ENCODE peak calls at places on chromosomes 2 and 18, in ten cellular contexts. One of them, this sample, is unnamed.

GRCh38 chr2:235599596-235600338 is 105.9 kb downstream of the AGAP1 start:
- DNase-seq in adrenal gland: no peak
- DNase-seq in sigmoid colon: no peak
- DNase-seq in K562: no peak
- DNase-seq in spleen: no peak
- DNase-seq in stomach: no peak
- DNase-seq in IMR-90: no peak
- DNase-seq in breast epithelium: no peak
- DNase-seq in A549: no peak
- DNase-seq in uterus: no peak
- DNase-seq in this sample: no peak

GRCh38 chr2:231717281-231718180 is 9.2 kb downstream of the PTMA start:
- DNase-seq in adrenal gland: peak; percentile 71
- DNase-seq in sigmoid colon: peak; percentile 61
- DNase-seq in K562: peak; percentile 44
- DNase-seq in spleen: no peak
- DNase-seq in stomach: no peak
- DNase-seq in IMR-90: peak; percentile 76
- DNase-seq in breast epithelium: no peak
- DNase-seq in A549: peak; percentile 75
- DNase-seq in uterus: no peak
- DNase-seq in this sample: no peak

GRCh38 chr2:190501702-190502407 is 32.7 kb downstream of the NEMP2 start:
- DNase-seq in adrenal gland: no peak
- DNase-seq in sigmoid colon: no peak
- DNase-seq in K562: no peak
- DNase-seq in spleen: no peak
- DNase-seq in stomach: no peak
- DNase-seq in IMR-90: peak; percentile 25
- DNase-seq in breast epithelium: no peak
- DNase-seq in A549: no peak
- DNase-seq in uterus: no peak
- DNase-seq in this sample: no peak

GRCh38 chr2:231003186-231003585 is 7.3 kb downstream of the SPATA3 start:
- DNase-seq in adrenal gland: no peak
- DNase-seq in sigmoid colon: no peak
- DNase-seq in K562: no peak
- DNase-seq in spleen: no peak
- DNase-seq in stomach: no peak
- DNase-seq in IMR-90: no peak
- DNase-seq in breast epithelium: no peak
- DNase-seq in A549: no peak
- DNase-seq in uterus: no peak
- DNase-seq in this sample: no peak

GRCh38 chr2:46983065-46983801 is 67.6 kb upstream of the MCFD2 start:
- DNase-seq in adrenal gland: no peak
- DNase-seq in sigmoid colon: no peak
- DNase-seq in K562: peak; percentile 41
- DNase-seq in spleen: peak; percentile 89
- DNase-seq in stomach: peak; percentile 33
- DNase-seq in IMR-90: peak; percentile 75
- DNase-seq in breast epithelium: no peak
- DNase-seq in A549: no peak
- DNase-seq in uterus: no peak
- DNase-seq in this sample: no peak

GRCh38 chr2:170929686-170930050 is 615 bp downstream of the GORASP2 start:
- DNase-seq in adrenal gland: peak; percentile 59
- DNase-seq in sigmoid colon: peak; percentile 71
- DNase-seq in K562: no peak
- DNase-seq in spleen: peak; percentile 93
- DNase-seq in stomach: peak; percentile 74
- DNase-seq in IMR-90: peak; percentile 26
- DNase-seq in breast epithelium: peak; percentile 43
- DNase-seq in A549: peak; percentile 49
- DNase-seq in uterus: peak; percentile 42
- DNase-seq in this sample: no peak

GRCh38 chr2:239220976-239221375 is 179.8 kb downstream of the HDAC4 start:
- DNase-seq in adrenal gland: peak; percentile 22
- DNase-seq in sigmoid colon: peak; percentile 64
- DNase-seq in K562: no peak
- DNase-seq in spleen: no peak
- DNase-seq in stomach: peak; percentile 13
- DNase-seq in IMR-90: no peak
- DNase-seq in breast epithelium: no peak
- DNase-seq in A549: no peak
- DNase-seq in uterus: peak; percentile 12
- DNase-seq in this sample: no peak

GRCh38 chr2:180983468-180984388 is 3.3 kb downstream of the UBE2E3 start:
- DNase-seq in adrenal gland: peak; percentile 14
- DNase-seq in sigmoid colon: no peak
- DNase-seq in K562: peak; percentile 25
- DNase-seq in spleen: no peak
- DNase-seq in stomach: no peak
- DNase-seq in IMR-90: peak; percentile 69
- DNase-seq in breast epithelium: no peak
- DNase-seq in A549: peak; percentile 60
- DNase-seq in uterus: no peak
- DNase-seq in this sample: no peak

DNA sequence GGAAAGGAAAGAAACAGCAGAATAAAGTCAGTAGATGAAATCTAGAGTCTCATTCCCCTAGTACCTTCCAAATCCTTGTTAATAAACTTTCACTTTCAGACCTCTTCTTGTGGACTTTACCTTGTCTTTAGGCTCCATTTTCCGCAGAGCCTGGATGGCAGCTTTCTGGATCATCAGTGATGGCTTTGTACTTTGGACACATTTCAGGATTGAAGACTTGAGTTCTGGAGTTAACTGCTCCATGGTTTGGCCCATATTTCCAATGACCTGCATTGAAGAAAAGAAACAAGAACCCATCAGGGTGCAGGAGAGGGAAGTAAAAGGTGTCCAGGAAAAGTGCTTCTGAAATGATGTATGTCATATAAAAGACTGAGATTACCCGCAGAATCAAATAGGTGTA is 14.4 kb downstream of the APOB start:
- DNase-seq in adrenal gland: no peak
- DNase-seq in sigmoid colon: no peak
- DNase-seq in K562: no peak
- DNase-seq in spleen: no peak
- DNase-seq in stomach: no peak
- DNase-seq in IMR-90: no peak
- DNase-seq in breast epithelium: no peak
- DNase-seq in A549: no peak
- DNase-seq in uterus: no peak
- DNase-seq in this sample: no peak
- TF ChIP-seq POLR2A in adrenal gland: no peak
- TF ChIP-seq POLR2A in sigmoid colon: no peak
- TF ChIP-seq POLR2A in K562: no peak
- TF ChIP-seq POLR2A in spleen: no peak
- TF ChIP-seq POLR2A in stomach: no peak
- TF ChIP-seq POLR2A in IMR-90: no peak
- TF ChIP-seq POLR2A in breast epithelium: no peak
- TF ChIP-seq POLR2A in A549: no peak
- TF ChIP-seq POLR2A in uterus: no peak
- TF ChIP-seq POLR2A in this sample: no peak

DNA sequence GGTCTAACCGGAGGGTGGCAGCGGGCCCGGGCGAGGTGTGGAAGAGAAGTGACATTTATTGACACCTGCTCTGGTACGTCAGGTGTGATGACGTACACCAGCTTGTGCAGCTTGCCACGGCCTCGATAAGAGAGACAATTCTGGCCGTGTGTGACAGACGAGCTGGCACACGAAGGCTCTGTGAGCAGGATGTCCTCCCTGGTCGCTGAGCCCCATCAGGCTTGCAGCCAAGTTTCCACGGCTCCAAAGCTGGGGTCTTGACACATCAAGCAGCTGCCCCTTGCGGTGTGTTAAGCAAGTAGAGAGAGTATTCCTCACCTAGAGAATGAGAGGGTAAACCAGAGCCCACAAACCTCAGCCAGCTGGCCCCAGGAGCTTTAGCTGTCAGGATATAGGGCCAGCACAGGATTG is 30.6 kb downstream of the TOGARAM2 start:
- DNase-seq in adrenal gland: peak; percentile 27
- DNase-seq in sigmoid colon: no peak
- DNase-seq in K562: no peak
- DNase-seq in spleen: peak; percentile 92
- DNase-seq in stomach: peak; percentile 76
- DNase-seq in IMR-90: no peak
- DNase-seq in breast epithelium: peak; percentile 45
- DNase-seq in A549: no peak
- DNase-seq in uterus: peak; percentile 22
- DNase-seq in this sample: no peak
- TF ChIP-seq POLR2A in adrenal gland: no peak
- TF ChIP-seq POLR2A in sigmoid colon: no peak
- TF ChIP-seq POLR2A in K562: no peak
- TF ChIP-seq POLR2A in spleen: no peak
- TF ChIP-seq POLR2A in stomach: no peak
- TF ChIP-seq POLR2A in IMR-90: no peak
- TF ChIP-seq POLR2A in breast epithelium: no peak
- TF ChIP-seq POLR2A in A549: no peak
- TF ChIP-seq POLR2A in uterus: no peak
- TF ChIP-seq POLR2A in this sample: no peak

GRCh38 chr18:48934400-48934707 is 16.4 kb downstream of the SMAD7 start:
- DNase-seq in adrenal gland: no peak
- DNase-seq in sigmoid colon: no peak
- DNase-seq in K562: no peak
- DNase-seq in spleen: no peak
- DNase-seq in stomach: no peak
- DNase-seq in IMR-90: no peak
- DNase-seq in breast epithelium: no peak
- DNase-seq in A549: no peak
- DNase-seq in uterus: no peak
- DNase-seq in this sample: no peak

GRCh38 chr18:48933578-48934399 is 17.0 kb downstream of the SMAD7 start:
- DNase-seq in adrenal gland: no peak
- DNase-seq in sigmoid colon: no peak
- DNase-seq in K562: peak; percentile 22
- DNase-seq in spleen: peak; percentile 82
- DNase-seq in stomach: peak; percentile 45
- DNase-seq in IMR-90: no peak
- DNase-seq in breast epithelium: no peak
- DNase-seq in A549: no peak
- DNase-seq in uterus: no peak
- DNase-seq in this sample: no peak

GRCh38 chr18:48931680-48932461 is 18.9 kb downstream of the SMAD7 start:
- DNase-seq in adrenal gland: no peak
- DNase-seq in sigmoid colon: no peak
- DNase-seq in K562: peak; percentile 34
- DNase-seq in spleen: no peak
- DNase-seq in stomach: no peak
- DNase-seq in IMR-90: no peak
- DNase-seq in breast epithelium: no peak
- DNase-seq in A549: no peak
- DNase-seq in uterus: no peak
- DNase-seq in this sample: no peak

GRCh38 chr18:48932462-48932818 is 18.3 kb downstream of the SMAD7 start:
- DNase-seq in adrenal gland: no peak
- DNase-seq in sigmoid colon: no peak
- DNase-seq in K562: no peak
- DNase-seq in spleen: no peak
- DNase-seq in stomach: no peak
- DNase-seq in IMR-90: no peak
- DNase-seq in breast epithelium: no peak
- DNase-seq in A549: no peak
- DNase-seq in uterus: no peak
- DNase-seq in this sample: no peak

DNA sequence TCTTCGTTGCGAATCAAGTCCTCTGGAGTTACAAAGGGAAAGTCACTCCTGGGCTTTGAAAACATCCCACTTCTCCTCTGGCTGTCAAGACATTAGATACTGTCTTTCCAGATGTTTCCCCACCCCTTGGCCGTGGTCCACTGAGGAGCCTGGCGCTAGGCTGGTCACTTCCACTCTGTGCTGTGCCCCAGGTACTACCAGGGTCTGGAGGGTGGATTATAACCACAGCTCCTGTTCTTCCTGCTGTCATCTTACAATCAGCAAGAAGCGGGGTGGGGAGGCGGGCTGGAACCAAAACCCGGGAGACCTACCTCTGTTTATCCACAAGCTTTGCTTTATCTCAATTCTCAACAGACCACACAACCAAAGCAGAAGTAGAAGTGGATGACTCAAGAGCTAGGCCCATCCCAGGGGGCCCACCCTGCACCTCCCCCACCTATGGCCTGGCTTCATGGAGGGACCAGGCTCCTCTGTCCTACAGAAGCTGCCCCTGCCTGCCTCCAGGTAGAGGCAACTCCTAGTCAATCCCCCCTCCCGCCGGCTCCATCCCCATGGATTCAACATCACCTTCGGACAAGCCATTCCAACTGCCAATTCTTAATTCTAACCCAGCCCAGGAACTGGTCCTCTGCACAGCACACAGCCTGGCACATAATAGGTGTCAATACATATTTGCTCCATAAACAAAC is 17.8 kb downstream of the SMAD7 start:
- DNase-seq in adrenal gland: no peak
- DNase-seq in sigmoid colon: no peak
- DNase-seq in K562: peak; percentile 54
- DNase-seq in spleen: no peak
- DNase-seq in stomach: no peak
- DNase-seq in IMR-90: no peak
- DNase-seq in breast epithelium: no peak
- DNase-seq in A549: no peak
- DNase-seq in uterus: no peak
- DNase-seq in this sample: no peak
- TF ChIP-seq POLR2A in adrenal gland: no peak
- TF ChIP-seq POLR2A in sigmoid colon: no peak
- TF ChIP-seq POLR2A in K562: no peak
- TF ChIP-seq POLR2A in spleen: no peak
- TF ChIP-seq POLR2A in stomach: no peak
- TF ChIP-seq POLR2A in IMR-90: no peak
- TF ChIP-seq POLR2A in breast epithelium: no peak
- TF ChIP-seq POLR2A in A549: no peak
- TF ChIP-seq POLR2A in uterus: no peak
- TF ChIP-seq POLR2A in this sample: no peak

GRCh38 chr2:160490760-160491367 is 2.7 kb downstream of the RBMS1 start:
- DNase-seq in adrenal gland: no peak
- DNase-seq in sigmoid colon: no peak
- DNase-seq in K562: no peak
- DNase-seq in spleen: no peak
- DNase-seq in stomach: no peak
- DNase-seq in IMR-90: no peak
- DNase-seq in breast epithelium: no peak
- DNase-seq in A549: no peak
- DNase-seq in uterus: no peak
- DNase-seq in this sample: no peak

GRCh38 chr2:160484859-160485520 is 8.6 kb downstream of the RBMS1 start:
- DNase-seq in adrenal gland: no peak
- DNase-seq in sigmoid colon: no peak
- DNase-seq in K562: no peak
- DNase-seq in spleen: no peak
- DNase-seq in stomach: no peak
- DNase-seq in IMR-90: no peak
- DNase-seq in breast epithelium: no peak
- DNase-seq in A549: no peak
- DNase-seq in uterus: no peak
- DNase-seq in this sample: no peak

GRCh38 chr2:160489096-160489495 is 4.5 kb downstream of the RBMS1 start:
- DNase-seq in adrenal gland: no peak
- DNase-seq in sigmoid colon: no peak
- DNase-seq in K562: no peak
- DNase-seq in spleen: no peak
- DNase-seq in stomach: no peak
- DNase-seq in IMR-90: peak; percentile 47
- DNase-seq in breast epithelium: no peak
- DNase-seq in A549: no peak
- DNase-seq in uterus: no peak
- DNase-seq in this sample: no peak

GRCh38 chr2:160482673-160483072 is 10.9 kb downstream of the RBMS1 start:
- DNase-seq in adrenal gland: no peak
- DNase-seq in sigmoid colon: no peak
- DNase-seq in K562: no peak
- DNase-seq in spleen: no peak
- DNase-seq in stomach: no peak
- DNase-seq in IMR-90: no peak
- DNase-seq in breast epithelium: no peak
- DNase-seq in A549: no peak
- DNase-seq in uterus: no peak
- DNase-seq in this sample: no peak

DNA sequence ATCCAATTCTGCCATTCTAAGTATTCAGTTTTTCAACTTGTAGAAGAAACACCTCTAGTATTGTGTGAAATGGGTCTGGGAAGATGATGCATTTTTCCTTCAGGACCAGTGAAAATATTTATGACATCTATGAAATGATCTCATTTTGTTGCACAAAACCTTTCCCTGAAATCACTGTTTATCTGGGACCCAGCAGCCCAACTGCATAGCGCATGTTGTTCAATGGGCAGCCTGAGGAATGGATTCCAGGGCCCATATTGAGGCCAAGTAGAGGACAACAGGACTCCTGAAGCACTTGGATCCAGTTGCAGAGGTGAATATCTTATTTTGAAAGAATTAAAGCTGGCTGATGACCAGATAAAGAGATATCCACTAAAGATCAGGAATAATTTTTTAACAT is 7.3 kb downstream of the RBMS1 start:
- DNase-seq in adrenal gland: no peak
- DNase-seq in sigmoid colon: peak; percentile 67
- DNase-seq in K562: no peak
- DNase-seq in spleen: no peak
- DNase-seq in stomach: no peak
- DNase-seq in IMR-90: peak; percentile 40
- DNase-seq in breast epithelium: no peak
- DNase-seq in A549: no peak
- DNase-seq in uterus: no peak
- DNase-seq in this sample: no peak
- TF ChIP-seq POLR2A in adrenal gland: no peak
- TF ChIP-seq POLR2A in sigmoid colon: no peak
- TF ChIP-seq POLR2A in K562: no peak
- TF ChIP-seq POLR2A in spleen: no peak
- TF ChIP-seq POLR2A in stomach: no peak
- TF ChIP-seq POLR2A in IMR-90: no peak
- TF ChIP-seq POLR2A in breast epithelium: no peak
- TF ChIP-seq POLR2A in A549: no peak
- TF ChIP-seq POLR2A in uterus: no peak
- TF ChIP-seq POLR2A in this sample: no peak